ENCODE peak calls at places on chromosomes 11 and 22, in seven cellular contexts. I is nephron progenitor cell, B is DND-41, K is neural crest cell, W is OCI-LY7, A is Peyer's patch, G is NB4. H is an unnamed sample.

GRCh38 chr11:126853732-126854131 is 146.8 kb downstream of the KIRREL3 start:
- DNase-seq in I (no peak), B (no peak), K (no peak), W (no peak), A (no peak), G (no peak), H (no peak)

GRCh38 chr11:65556470-65557279 is 1.5 kb downstream of the LTBP3 start:
- DNase-seq in I (no peak), B (no peak), K (no peak), W (no peak), A (no peak), G (no peak), H (no peak)

GRCh38 chr11:69912161-69912910 is 93.1 kb upstream of the FGF3 start:
- DNase-seq in I (peak), B (no peak), K (no peak), W (no peak), A (no peak), G (no peak), H (no peak)

GRCh38 chr22:42814215-42814614 is 42.9 kb downstream of the ARFGAP3 start:
- DNase-seq in I (no peak), B (no peak), K (no peak), W (no peak), A (no peak), G (no peak), H (no peak)

GRCh38 chr22:46547179-46547882 is 9.9 kb upstream of the CELSR1 start:
- DNase-seq in I (peak), B (no peak), K (no peak), W (no peak), A (no peak), G (no peak), H (no peak)

GRCh38 chr22:10781571-10782403 is 4746.2 kb upstream of the OR11H1 start:
- DNase-seq in I (no peak), B (no peak), K (no peak), W (no peak), A (no peak), G (no peak), H (no peak)

GRCh38 chr11:73252577-73253191 is 19.5 kb upstream of the P2RY6 start:
- DNase-seq in I (peak), B (peak), K (no peak), W (peak), A (no peak), G (peak), H (no peak)

GRCh38 chr11:44625759-44626523 is 60.5 kb downstream of the CD82 start:
- DNase-seq in I (no peak), B (peak), K (no peak), W (no peak), A (no peak), G (peak), H (no peak)

GRCh38 chr11:46248270-46249102 is 29.0 kb upstream of the CREB3L1 start:
- DNase-seq in I (no peak), B (no peak), K (no peak), W (no peak), A (no peak), G (peak), H (no peak)

GRCh38 chr11:64643927-64644326 is 52.9 kb downstream of the SLC22A12 start:
- DNase-seq in I (peak), B (no peak), K (no peak), W (no peak), A (no peak), G (no peak), H (no peak)

GRCh38 chr22:25753252-25753651 is 11.3 kb downstream of the MYO18B start:
- DNase-seq in I (no peak), B (no peak), K (no peak), W (no peak), A (no peak), G (no peak), H (no peak)

GRCh38 chr11:10050561-10050960 is 243.5 kb downstream of the SBF2 start:
- DNase-seq in I (no peak), B (no peak), K (no peak), W (no peak), A (no peak), G (no peak), H (no peak)

GRCh38 chr11:2468363-2469240 is 23.8 kb downstream of the KCNQ1 start:
- DNase-seq in I (no peak), B (no peak), K (no peak), W (no peak), A (no peak), G (peak), H (no peak)

GRCh38 chr22:21766933-21767462 is 31.4 kb upstream of the YPEL1 start:
- DNase-seq in I (no peak), B (no peak), K (no peak), W (peak), A (peak), G (peak), H (no peak)

GRCh38 chr22:26174280-26174679 is 5.0 kb downstream of the SEZ6L start:
- DNase-seq in I (peak), B (no peak), K (no peak), W (no peak), A (no peak), G (peak), H (peak)

GRCh38 chr11:120964857-120965256 is 59.0 kb upstream of the TBCEL start:
- DNase-seq in I (no peak), B (no peak), K (no peak), W (no peak), A (no peak), G (no peak), H (no peak)

GRCh38 chr22:37244114-37244921 is at the start of gene RAC2:
- DNase-seq in I (peak), B (peak), K (no peak), W (peak), A (peak), G (peak), H (peak)

GRCh38 chr11:96500440-96500839 is 110.6 kb downstream of the JRKL start:
- DNase-seq in I (no peak), B (no peak), K (no peak), W (no peak), A (no peak), G (no peak), H (no peak)

GRCh38 chr11:65274734-65275682 is 13.2 kb downstream of the POLA2 start:
- DNase-seq in I (peak), B (peak), K (peak), W (peak), A (peak), G (peak), H (peak)

GRCh38 chr11:405323-405975 is 9.3 kb downstream of the SIGIRR start:
- DNase-seq in I (no peak), B (no peak), K (no peak), W (no peak), A (no peak), G (no peak), H (no peak)

GRCh38 chr11:1161410-1162152 is 3.8 kb downstream of the MUC5AC start:
- DNase-seq in I (no peak), B (no peak), K (no peak), W (no peak), A (no peak), G (no peak), H (no peak)

GRCh38 chr22:50434849-50435700 is 39.8 kb downstream of the SBF1 start:
- DNase-seq in I (no peak), B (no peak), K (no peak), W (no peak), A (no peak), G (no peak), H (no peak)

GRCh38 chr11:10627306-10627705 is 58.8 kb upstream of the LYVE1 start:
- DNase-seq in I (no peak), B (no peak), K (no peak), W (no peak), A (no peak), G (no peak), H (no peak)

GRCh38 chr11:60169264-60169915 is 13.5 kb downstream of the MS4A6A start:
- DNase-seq in I (peak), B (peak), K (no peak), W (peak), A (no peak), G (peak), H (no peak)

GRCh38 chr11:114317738-114318137 is 21.5 kb downstream of the NNMT start:
- DNase-seq in I (peak), B (no peak), K (peak), W (peak), A (no peak), G (peak), H (peak)

GRCh38 chr11:127873478-127873877 is 713.9 kb downstream of the ETS1 start:
- DNase-seq in I (no peak), B (no peak), K (no peak), W (no peak), A (no peak), G (no peak), H (no peak)

GRCh38 chr11:123429851-123430735 is at the start of gene GRAMD1B:
- DNase-seq in I (peak), B (peak), K (peak), W (no peak), A (peak), G (peak), H (peak)

GRCh38 chr22:37476389-37477329 is 9.5 kb downstream of the MFNG start:
- DNase-seq in I (no peak), B (no peak), K (no peak), W (peak), A (no peak), G (no peak), H (no peak)

GRCh38 chr22:50641696-50642607 is 14.0 kb upstream of the ARSA start:
- DNase-seq in I (peak), B (no peak), K (peak), W (peak), A (no peak), G (peak), H (no peak)

GRCh38 chr11:65575568-65576231 is at the start of gene EHBP1L1:
- DNase-seq in I (peak), B (peak), K (no peak), W (peak), A (peak), G (peak), H (peak)

GRCh38 chr11:72004515-72005346 is 6.0 kb downstream of the IL18BP start:
- DNase-seq in I (no peak), B (no peak), K (no peak), W (no peak), A (no peak), G (no peak), H (no peak)
- TF ChIP-seq CTCF in I (no peak), B (no peak), K (no peak), W (no peak), A (no peak), G (no peak), H (no peak)

GRCh38 chr11:119093666-119093950 is 8.0 kb downstream of the DPAGT1 start:
- DNase-seq in I (no peak), B (no peak), K (no peak), W (no peak), A (no peak), G (no peak), H (no peak)

GRCh38 chr11:119092880-119093665 is 8.4 kb downstream of the HMBS start:
- DNase-seq in I (no peak), B (peak), K (no peak), W (no peak), A (no peak), G (peak), H (no peak)

GRCh38 chr11:119095066-119095880 is 6.4 kb downstream of the DPAGT1 start:
- DNase-seq in I (peak), B (peak), K (peak), W (peak), A (peak), G (peak), H (peak)

GRCh38 chr11:119094816-119095065 is 6.9 kb downstream of the DPAGT1 start:
- DNase-seq in I (peak), B (no peak), K (no peak), W (no peak), A (peak), G (peak), H (peak)

GRCh38 chr11:119093951-119094815 is 7.5 kb downstream of the DPAGT1 start:
- DNase-seq in I (peak), B (peak), K (no peak), W (peak), A (peak), G (peak), H (peak)
- TF ChIP-seq CTCF in I (no peak), B (no peak), K (no peak), W (no peak), A (no peak), G (no peak), H (no peak)

GRCh38 chr22:19819911-19820879 is 34.5 kb downstream of the GNB1L start:
- DNase-seq in I (no peak), B (peak), K (no peak), W (no peak), A (no peak), G (no peak), H (peak)

GRCh38 chr22:19821523-19822300 is 33.0 kb downstream of the GNB1L start:
- DNase-seq in I (no peak), B (no peak), K (no peak), W (no peak), A (no peak), G (no peak), H (peak)

GRCh38 chr22:19822301-19823117 is 32.2 kb downstream of the GNB1L start:
- DNase-seq in I (no peak), B (peak), K (no peak), W (no peak), A (no peak), G (no peak), H (peak)

GRCh38 chr22:19819209-19819910 is 35.3 kb downstream of the GNB1L start:
- DNase-seq in I (no peak), B (peak), K (no peak), W (no peak), A (no peak), G (no peak), H (no peak)

GRCh38 chr22:19820880-19821522 is 33.7 kb downstream of the GNB1L start:
- DNase-seq in I (no peak), B (peak), K (no peak), W (no peak), A (no peak), G (peak), H (peak)
- TF ChIP-seq CTCF in I (no peak), B (peak), K (no peak), W (peak), A (no peak), G (peak), H (no peak)

GRCh38 chr11:66747480-66747879 is 18.5 kb upstream of the SPTBN2 start:
- DNase-seq in I (no peak), B (no peak), K (no peak), W (no peak), A (no peak), G (no peak), H (no peak)
- TF ChIP-seq CTCF in I (no peak), B (no peak), K (no peak), W (no peak), A (no peak), G (no peak), H (no peak)

H was measured in endothelial cell.